ENCODE peak calls at places on chromosomes 7 and 10, in five cellular contexts. One of them, this sample, is unnamed. For H3K4me1, the result is how much of the 10 kb centered on the place peaks cover.

GRCh38 chr7:4051696-4052095 is 630.4 kb upstream of the FOXK1 start:
- DNase-seq in fibroblast of lung: no peak
- DNase-seq in IMR-90: no peak
- DNase-seq in SK-N-SH: peak
- DNase-seq in PC-9: no peak
- DNase-seq in this sample: no peak

GRCh38 chr7:3301831-3302618 is 973 bp downstream of the SDK1 start:
- DNase-seq in IMR-90: peak
- DNase-seq in fibroblast of lung: peak
- DNase-seq in PC-9: no peak
- DNase-seq in SK-N-SH: peak
- DNase-seq in this sample: peak

GRCh38 chr10:110944997-110945396 is 25.6 kb downstream of the SHOC2 start:
- DNase-seq in SK-N-SH: no peak
- DNase-seq in fibroblast of lung: no peak
- DNase-seq in IMR-90: no peak
- DNase-seq in PC-9: no peak
- DNase-seq in this sample: no peak

GRCh38 chr7:122100021-122100420 is 44.0 kb downstream of the AASS start:
- DNase-seq in PC-9: no peak
- DNase-seq in SK-N-SH: no peak
- DNase-seq in IMR-90: peak
- DNase-seq in fibroblast of lung: no peak
- DNase-seq in this sample: no peak

GRCh38 chr10:122468220-122468922 is 7.0 kb downstream of the HTRA1 start:
- DNase-seq in SK-N-SH: no peak
- DNase-seq in IMR-90: no peak
- DNase-seq in PC-9: no peak
- DNase-seq in fibroblast of lung: no peak
- DNase-seq in this sample: no peak

GRCh38 chr10:5553400-5554170 is 28.8 kb downstream of the CALML3 start:
- DNase-seq in IMR-90: no peak
- DNase-seq in fibroblast of lung: no peak
- DNase-seq in PC-9: no peak
- DNase-seq in SK-N-SH: no peak
- DNase-seq in this sample: no peak

GRCh38 chr7:30561389-30561788 is 33.3 kb upstream of the GARS1 start:
- DNase-seq in PC-9: no peak
- DNase-seq in IMR-90: no peak
- DNase-seq in fibroblast of lung: no peak
- DNase-seq in SK-N-SH: no peak
- DNase-seq in this sample: no peak

GRCh38 chr10:6995339-6995738 is 415.3 kb upstream of the PRKCQ start:
- DNase-seq in PC-9: no peak
- DNase-seq in SK-N-SH: no peak
- DNase-seq in IMR-90: peak
- DNase-seq in fibroblast of lung: peak
- DNase-seq in this sample: no peak

GRCh38 chr10:133043541-133044225 is 44.0 kb upstream of the ADGRA1 start:
- DNase-seq in SK-N-SH: no peak
- DNase-seq in fibroblast of lung: no peak
- DNase-seq in IMR-90: no peak
- DNase-seq in PC-9: no peak
- DNase-seq in this sample: no peak

GRCh38 chr7:78066599-78066998 is 268.0 kb downstream of the PHTF2 start:
- DNase-seq in IMR-90: no peak
- DNase-seq in PC-9: no peak
- DNase-seq in fibroblast of lung: no peak
- DNase-seq in SK-N-SH: no peak
- DNase-seq in this sample: no peak

GRCh38 chr7:6026011-6026819 is 5.0 kb upstream of the ANKRD61 start:
- DNase-seq in SK-N-SH: peak
- DNase-seq in fibroblast of lung: peak
- DNase-seq in PC-9: no peak
- DNase-seq in IMR-90: peak
- DNase-seq in this sample: no peak

GRCh38 chr7:130021105-130021834 is 29.9 kb downstream of the ZC3HC1 start:
- DNase-seq in IMR-90: no peak
- DNase-seq in PC-9: no peak
- DNase-seq in SK-N-SH: no peak
- DNase-seq in fibroblast of lung: no peak
- DNase-seq in this sample: no peak

GRCh38 chr7:129829677-129830631 is 122.8 kb downstream of the UBE2H start:
- DNase-seq in SK-N-SH: peak
- DNase-seq in IMR-90: peak
- DNase-seq in fibroblast of lung: peak
- DNase-seq in PC-9: no peak
- DNase-seq in this sample: peak

GRCh38 chr10:32171213-32171612 is 115.0 kb upstream of the KIF5B start:
- DNase-seq in IMR-90: no peak
- DNase-seq in PC-9: peak
- DNase-seq in SK-N-SH: no peak
- DNase-seq in fibroblast of lung: no peak
- DNase-seq in this sample: no peak

GRCh38 chr7:148587076-148587475 is 3.5 kb upstream of the C7orf33 start:
- DNase-seq in SK-N-SH: no peak
- DNase-seq in IMR-90: no peak
- DNase-seq in PC-9: no peak
- DNase-seq in fibroblast of lung: no peak
- DNase-seq in this sample: no peak

GRCh38 chr10:116331815-116332214 is 7.6 kb downstream of the CCDC172 start:
- DNase-seq in PC-9: no peak
- DNase-seq in fibroblast of lung: no peak
- DNase-seq in IMR-90: no peak
- DNase-seq in SK-N-SH: no peak
- DNase-seq in this sample: no peak

GRCh38 chr10:112728118-112728963 is 221.7 kb upstream of the TCF7L2 start:
- DNase-seq in PC-9: no peak
- DNase-seq in SK-N-SH: no peak
- DNase-seq in IMR-90: no peak
- DNase-seq in fibroblast of lung: no peak
- DNase-seq in this sample: no peak

GRCh38 chr7:55375237-55375636 is 10.1 kb downstream of the LANCL2 start:
- DNase-seq in PC-9: no peak
- DNase-seq in fibroblast of lung: no peak
- DNase-seq in SK-N-SH: no peak
- DNase-seq in IMR-90: no peak
- DNase-seq in this sample: no peak

GRCh38 chr7:44307301-44307900 is 18.0 kb downstream of the CAMK2B start:
- DNase-seq in PC-9: peak
- DNase-seq in IMR-90: peak
- DNase-seq in SK-N-SH: peak
- DNase-seq in fibroblast of lung: peak
- DNase-seq in this sample: peak

GRCh38 chr7:99109108-99110051 is 34.5 kb downstream of the SMURF1 start:
- DNase-seq in PC-9: peak
- DNase-seq in fibroblast of lung: peak
- DNase-seq in SK-N-SH: peak
- DNase-seq in IMR-90: peak
- DNase-seq in this sample: peak

GRCh38 chr10:102523250-102524029 is 19.7 kb downstream of the SUFU start:
- DNase-seq in PC-9: no peak
- DNase-seq in SK-N-SH: no peak
- DNase-seq in fibroblast of lung: peak
- DNase-seq in IMR-90: peak
- DNase-seq in this sample: peak
- H3K4me3 ChIP-seq in PC-9: no peak
- H3K4me3 ChIP-seq in SK-N-SH: no peak
- H3K4me3 ChIP-seq in fibroblast of lung: no peak
- H3K4me3 ChIP-seq in IMR-90: no peak
- H3K4me3 ChIP-seq in this sample: no peak

GRCh38 chr10:49152663-49153062 is 18.8 kb upstream of the FAM170B start:
- DNase-seq in SK-N-SH: no peak
- DNase-seq in IMR-90: no peak
- DNase-seq in fibroblast of lung: no peak
- DNase-seq in PC-9: no peak
- DNase-seq in this sample: no peak

GRCh38 chr10:49149881-49150280 is 16.1 kb upstream of the FAM170B start:
- DNase-seq in IMR-90: no peak
- DNase-seq in SK-N-SH: no peak
- DNase-seq in PC-9: no peak
- DNase-seq in fibroblast of lung: no peak
- DNase-seq in this sample: no peak

GRCh38 chr10:49152037-49152436 is 18.2 kb upstream of the FAM170B start:
- DNase-seq in IMR-90: no peak
- DNase-seq in SK-N-SH: no peak
- DNase-seq in PC-9: no peak
- DNase-seq in fibroblast of lung: no peak
- DNase-seq in this sample: no peak

GRCh38 chr10:49151025-49151445 is 17.2 kb upstream of the FAM170B start:
- DNase-seq in IMR-90: no peak
- DNase-seq in fibroblast of lung: no peak
- DNase-seq in SK-N-SH: peak
- DNase-seq in PC-9: no peak
- DNase-seq in this sample: no peak

DNA sequence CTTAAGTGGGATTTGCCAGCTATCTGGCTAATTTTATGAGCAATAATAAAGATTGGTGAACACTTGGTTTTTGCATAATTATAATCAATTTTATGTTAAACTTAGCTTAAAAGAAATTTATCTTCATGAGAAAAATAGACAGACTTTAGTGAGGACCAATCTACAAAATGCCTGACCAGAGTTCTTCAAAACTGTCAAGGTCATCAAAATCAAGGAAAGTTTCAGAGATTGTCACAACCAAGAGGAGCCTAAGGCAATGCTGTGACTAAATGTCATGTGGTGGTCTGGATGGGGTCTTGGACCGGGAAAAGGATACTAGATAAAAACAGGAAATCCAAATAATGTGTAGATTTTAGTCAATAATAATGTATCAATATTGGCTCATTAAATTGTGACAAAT is 17.7 kb upstream of the FAM170B start:
- DNase-seq in fibroblast of lung: no peak
- DNase-seq in IMR-90: no peak
- DNase-seq in PC-9: no peak
- DNase-seq in SK-N-SH: no peak
- DNase-seq in this sample: no peak
- H3K4me2 ChIP-seq in fibroblast of lung: no peak
- H3K4me2 ChIP-seq in IMR-90: no peak
- H3K4me2 ChIP-seq in PC-9: no peak
- H3K4me2 ChIP-seq in SK-N-SH: no peak
- H3K4me2 ChIP-seq in this sample: no peak

DNA sequence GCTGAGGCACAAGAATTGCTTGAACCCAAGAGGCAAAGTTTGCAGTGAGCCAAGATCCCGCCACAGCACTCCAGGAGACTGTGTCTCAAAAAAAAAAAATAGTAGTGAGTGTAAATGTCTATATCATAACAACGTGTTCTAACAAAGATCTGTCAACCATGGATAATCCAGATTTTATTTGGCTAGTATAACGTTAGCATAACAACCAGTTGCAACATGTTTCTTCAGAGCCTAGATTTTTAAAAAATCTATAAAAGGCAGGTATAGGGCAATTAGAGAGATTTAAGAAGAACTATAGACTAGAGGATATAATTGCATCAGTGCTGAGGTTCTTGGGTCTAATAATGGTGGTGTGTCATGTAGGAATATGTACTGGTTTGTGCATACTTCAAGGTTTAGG is 30.5 kb downstream of the DLG5 start:
- DNase-seq in SK-N-SH: no peak
- DNase-seq in fibroblast of lung: no peak
- DNase-seq in IMR-90: no peak
- DNase-seq in PC-9: no peak
- DNase-seq in this sample: no peak
- H3K4me1 ChIP-seq in SK-N-SH: half or more
- H3K4me1 ChIP-seq in fibroblast of lung: under half
- H3K4me1 ChIP-seq in IMR-90: under half
- H3K4me1 ChIP-seq in PC-9: under half
- H3K4me1 ChIP-seq in this sample: under half

GRCh38 chr7:131281649-131282048 is 46.0 kb upstream of the MKLN1 start:
- DNase-seq in fibroblast of lung: no peak
- DNase-seq in IMR-90: no peak
- DNase-seq in PC-9: no peak
- DNase-seq in SK-N-SH: no peak
- DNase-seq in this sample: no peak

GRCh38 chr7:131289051-131289450 is 38.6 kb upstream of the MKLN1 start:
- DNase-seq in fibroblast of lung: no peak
- DNase-seq in IMR-90: no peak
- DNase-seq in SK-N-SH: no peak
- DNase-seq in PC-9: no peak
- DNase-seq in this sample: no peak

GRCh38 chr7:131285558-131285957 is 42.1 kb upstream of the MKLN1 start:
- DNase-seq in SK-N-SH: no peak
- DNase-seq in fibroblast of lung: peak
- DNase-seq in IMR-90: no peak
- DNase-seq in PC-9: no peak
- DNase-seq in this sample: peak

GRCh38 chr7:131288446-131288845 is 39.2 kb upstream of the MKLN1 start:
- DNase-seq in PC-9: no peak
- DNase-seq in fibroblast of lung: peak
- DNase-seq in SK-N-SH: no peak
- DNase-seq in IMR-90: no peak
- DNase-seq in this sample: no peak

DNA sequence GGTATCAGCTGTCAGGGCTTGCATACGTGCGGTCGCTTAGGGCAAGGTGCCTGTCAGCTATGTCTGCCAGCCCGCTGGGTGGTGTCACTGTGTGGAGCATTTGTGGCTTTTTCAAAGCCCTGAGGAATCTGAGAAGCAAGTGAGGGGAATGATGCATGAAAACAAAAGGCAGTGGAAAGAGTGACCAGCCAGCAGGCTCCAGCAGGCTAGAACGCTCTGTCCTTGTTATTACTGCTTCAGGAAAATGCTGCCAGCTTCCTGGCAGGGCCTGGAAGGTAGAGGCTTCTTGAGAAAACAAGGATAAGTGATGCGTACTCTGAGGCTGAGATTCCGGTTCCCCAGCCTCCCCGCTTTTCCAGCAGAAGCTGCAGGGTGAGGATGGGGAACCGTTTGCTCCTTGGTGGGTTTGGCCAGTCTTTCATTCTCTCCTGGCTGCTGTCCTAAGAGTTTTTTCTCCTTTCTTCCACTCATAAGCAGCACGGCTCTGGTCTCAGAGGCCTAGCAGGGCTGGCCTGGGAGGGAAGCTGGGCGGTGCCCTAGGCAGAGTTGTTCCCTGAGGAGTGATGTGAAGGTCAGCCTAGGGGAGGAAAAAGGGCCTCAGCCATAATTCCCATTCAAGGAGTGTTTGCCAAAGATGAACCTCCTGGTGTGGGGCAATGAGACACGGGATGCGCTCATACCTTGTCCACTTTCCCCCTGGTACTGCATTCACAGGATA is 42.8 kb upstream of the MKLN1 start:
- DNase-seq in PC-9: no peak
- DNase-seq in SK-N-SH: no peak
- DNase-seq in fibroblast of lung: peak
- DNase-seq in IMR-90: no peak
- DNase-seq in this sample: peak
- H3K4me3 ChIP-seq in PC-9: no peak
- H3K4me3 ChIP-seq in SK-N-SH: no peak
- H3K4me3 ChIP-seq in fibroblast of lung: no peak
- H3K4me3 ChIP-seq in IMR-90: no peak
- H3K4me3 ChIP-seq in this sample: no peak

GRCh38 chr10:92692697-92693533 is 3.2 kb downstream of the HHEX start:
- DNase-seq in SK-N-SH: no peak
- DNase-seq in fibroblast of lung: no peak
- DNase-seq in IMR-90: no peak
- DNase-seq in PC-9: no peak
- DNase-seq in this sample: no peak
- H3K4me2 ChIP-seq in SK-N-SH: no peak
- H3K4me2 ChIP-seq in fibroblast of lung: peak
- H3K4me2 ChIP-seq in IMR-90: peak
- H3K4me2 ChIP-seq in PC-9: no peak
- H3K4me2 ChIP-seq in this sample: peak